ENCODE peak calls at places on chromosomes 5 and 9, in four cellular contexts. P, X, R and Y are unnamed samples. For H3K9me3, the result is how much of the 10 kb centered on the place peaks cover.

GRCh38 chr5:72291601-72292000 is 28.4 kb downstream of the MRPS27 start:
- DNase-seq in P (no peak), R (no peak), X (no peak), Y (no peak)

GRCh38 chr5:93277001-93277400 is 304.0 kb downstream of the NR2F1-AS1 start:
- DNase-seq in X (no peak), R (no peak), P (no peak), Y (no peak)

GRCh38 chr5:149379807-149380374 is 799 bp upstream of the IL17B start:
- DNase-seq in P (peak), X (no peak), R (no peak), Y (no peak)

GRCh38 chr5:42994285-42995151 is 45.6 kb downstream of the ANXA2R start:
- DNase-seq in P (peak), X (peak), R (peak), Y (peak)

GRCh38 chr9:69604568-69605219 is 67.5 kb downstream of the APBA1 start:
- DNase-seq in P (no peak), R (no peak), X (no peak), Y (no peak)

GRCh38 chr5:124104344-124104743 is 592.4 kb downstream of the CSNK1G3 start:
- DNase-seq in R (no peak), X (no peak), P (no peak), Y (no peak)

GRCh38 chr9:4563105-4563504 is 72.8 kb downstream of the SLC1A1 start:
- DNase-seq in X (no peak), P (no peak), R (no peak), Y (no peak)

GRCh38 chr5:11047051-11047450 is 286.0 kb upstream of the DAP start:
- DNase-seq in R (no peak), P (no peak), X (no peak), Y (no peak)

GRCh38 chr5:125120012-125120411 is 373.6 kb upstream of the ZNF608 start:
- DNase-seq in X (no peak), P (no peak), R (no peak), Y (no peak)

GRCh38 chr5:180870669-180871068 is 9.6 kb upstream of the ZFP62 start:
- DNase-seq in X (no peak), P (no peak), R (no peak), Y (no peak)

GRCh38 chr9:121399883-121400607 is 30.0 kb upstream of the STOM start:
- DNase-seq in P (no peak), X (no peak), R (peak), Y (no peak)

GRCh38 chr9:106897223-106897622 is 34.3 kb downstream of the ZNF462 start:
- DNase-seq in P (no peak), X (no peak), R (no peak), Y (no peak)

GRCh38 chr9:135887021-135887507 is 20.3 kb downstream of the CAMSAP1 start:
- DNase-seq in X (no peak), P (no peak), R (no peak), Y (peak)

GRCh38 chr9:81125446-81126092 is 563.8 kb downstream of the TLE1 start:
- DNase-seq in X (no peak), P (no peak), R (no peak), Y (no peak)

GRCh38 chr9:87464110-87464991 is 33.3 kb upstream of the DAPK1 start:
- DNase-seq in R (no peak), P (no peak), X (no peak), Y (no peak)

GRCh38 chr5:59536875-59537274 is 356.7 kb downstream of the PDE4D start:
- DNase-seq in P (no peak), R (no peak), X (no peak), Y (no peak)

GRCh38 chr5:139792218-139792617 is 3.4 kb upstream of the PSD2 start:
- DNase-seq in X (no peak), R (no peak), P (no peak), Y (no peak)

GRCh38 chr5:120538644-120539043 is 74.5 kb downstream of the PRR16 start:
- DNase-seq in P (no peak), X (no peak), R (no peak), Y (no peak)

GRCh38 chr5:152372875-152373274 is 32.2 kb downstream of the NMUR2 start:
- DNase-seq in P (no peak), X (no peak), R (no peak), Y (no peak)

GRCh38 chr5:9194509-9194908 is 351.4 kb downstream of the SEMA5A start:
- DNase-seq in R (no peak), P (no peak), X (no peak), Y (no peak)

GRCh38 chr9:134419684-134420076 is 93.4 kb downstream of the RXRA start:
- DNase-seq in P (no peak), X (no peak), R (no peak), Y (no peak)

GRCh38 chr9:112858625-112859147 is 32.0 kb downstream of the SLC46A2 start:
- DNase-seq in R (no peak), X (no peak), P (no peak), Y (no peak)

GRCh38 chr5:348726-349125 is 27.2 kb downstream of the AHRR start:
- DNase-seq in R (no peak), P (no peak), X (no peak), Y (no peak)

GRCh38 chr5:10625700-10626472 is 62.0 kb downstream of the ANKRD33B start:
- DNase-seq in X (no peak), P (no peak), R (no peak), Y (no peak)

GRCh38 chr5:68285857-68286611 is 70.5 kb downstream of the PIK3R1 start:
- DNase-seq in P (no peak), X (no peak), R (peak), Y (no peak)

GRCh38 chr5:150918613-150919012 is 13.8 kb upstream of the ZNF300 start:
- DNase-seq in P (no peak), X (no peak), R (no peak), Y (no peak)

GRCh38 chr5:172906436-172906835 is 52.8 kb upstream of the RPL26L1 start:
- DNase-seq in R (no peak), X (no peak), P (no peak), Y (no peak)

GRCh38 chr5:131767891-131768290 is 28.9 kb downstream of the FNIP1 start:
- DNase-seq in P (no peak), R (no peak), X (no peak), Y (no peak)
- H3K9me3 ChIP-seq in P (under half), R (under half), X (under half), Y (under half)

DNA sequence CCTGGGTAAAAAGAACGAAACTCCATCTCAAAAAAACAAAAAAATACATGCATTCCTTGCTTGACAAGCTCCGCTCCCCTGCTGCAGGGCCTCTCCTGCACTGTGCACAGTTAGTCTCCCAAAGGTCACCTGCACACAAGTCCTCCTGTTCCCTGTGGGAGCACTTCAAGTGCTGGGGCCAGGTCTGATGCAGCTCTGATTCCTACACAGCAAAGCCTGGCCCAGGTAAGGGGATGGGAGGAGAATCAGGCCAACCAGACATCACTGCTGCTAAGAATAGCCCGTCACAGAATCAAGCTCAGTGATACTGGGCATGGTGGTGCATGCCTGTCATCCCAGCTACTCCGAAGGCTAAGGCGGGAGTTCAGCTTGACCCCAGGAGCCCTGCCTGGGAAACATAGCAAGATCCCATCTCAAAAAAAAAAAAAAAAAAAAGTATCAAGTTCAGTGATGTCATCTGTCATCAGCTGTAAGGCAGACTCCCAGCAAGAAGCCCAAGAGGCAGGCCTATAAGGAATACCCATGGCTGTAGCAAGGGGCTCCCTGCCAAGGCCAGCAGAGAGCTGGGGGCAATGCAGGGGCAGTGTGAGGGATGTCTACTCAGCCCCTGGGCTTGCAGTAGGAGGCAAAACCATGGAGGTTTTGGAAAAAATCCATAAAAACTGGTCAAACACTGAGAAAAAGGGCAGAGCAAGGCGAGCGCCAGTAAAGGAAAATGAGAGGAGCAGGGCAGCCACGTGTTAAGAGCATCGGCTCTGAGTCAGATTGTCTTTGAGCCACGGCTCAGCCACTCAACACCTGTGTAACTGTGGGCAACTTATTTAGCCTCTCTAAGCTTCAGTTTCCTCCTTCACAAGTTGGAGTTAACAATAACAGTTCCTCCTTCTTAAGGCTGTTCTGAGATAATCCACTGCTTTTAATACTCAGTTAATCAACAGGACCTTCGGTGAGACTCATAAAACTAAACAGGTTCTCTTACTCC is 3.2 kb downstream of the TPM2 start:
- DNase-seq in X (no peak), R (no peak), P (no peak), Y (no peak)
- TF ChIP-seq POLR2A in X (no peak), R (no peak), P (no peak), Y (no peak)

DNA sequence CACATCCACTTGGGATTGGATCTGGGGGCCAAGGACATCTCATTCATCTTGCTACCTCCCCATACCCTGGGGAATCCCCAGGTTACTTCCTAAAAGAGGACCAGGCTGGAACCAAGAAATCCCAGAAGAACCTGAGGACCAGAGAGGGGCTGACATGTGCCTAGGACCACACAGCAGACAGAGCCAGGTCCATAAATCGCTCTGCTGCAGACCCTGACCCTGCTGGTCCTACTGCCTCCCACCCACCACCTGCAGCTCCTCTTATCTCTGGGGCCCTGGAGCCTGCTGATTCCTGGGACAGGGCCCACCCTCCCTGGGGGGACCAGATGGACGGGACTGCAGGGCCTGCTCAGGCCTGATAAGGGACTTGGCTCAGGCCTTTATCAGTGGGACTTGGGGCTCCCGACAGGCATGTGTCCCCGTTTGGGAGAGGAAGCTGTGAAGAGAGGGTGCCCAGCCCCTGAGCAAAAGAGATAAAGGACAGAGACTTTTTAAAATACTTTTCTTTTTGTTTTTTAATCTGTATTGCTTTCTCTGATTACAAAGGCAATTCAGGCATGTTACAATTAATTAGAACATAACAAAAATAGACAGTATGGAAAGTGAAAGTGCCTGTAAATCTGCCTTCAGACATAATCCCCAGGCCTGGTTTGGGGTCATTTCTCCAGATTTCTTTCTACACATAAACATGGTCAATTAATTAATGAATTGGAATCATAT is 101.3 kb upstream of the LARP1 start:
- DNase-seq in P (no peak), X (no peak), R (no peak), Y (no peak)
- H3K27ac ChIP-seq in P (peak), X (peak), R (peak), Y (peak)

GRCh38 chr9:19630762-19631161 is 158.1 kb downstream of the SLC24A2 start:
- DNase-seq in R (no peak), P (no peak), X (no peak), Y (no peak)
- H3K9me3 ChIP-seq in R (under half), P (under half), X (under half), Y (under half)

DNA sequence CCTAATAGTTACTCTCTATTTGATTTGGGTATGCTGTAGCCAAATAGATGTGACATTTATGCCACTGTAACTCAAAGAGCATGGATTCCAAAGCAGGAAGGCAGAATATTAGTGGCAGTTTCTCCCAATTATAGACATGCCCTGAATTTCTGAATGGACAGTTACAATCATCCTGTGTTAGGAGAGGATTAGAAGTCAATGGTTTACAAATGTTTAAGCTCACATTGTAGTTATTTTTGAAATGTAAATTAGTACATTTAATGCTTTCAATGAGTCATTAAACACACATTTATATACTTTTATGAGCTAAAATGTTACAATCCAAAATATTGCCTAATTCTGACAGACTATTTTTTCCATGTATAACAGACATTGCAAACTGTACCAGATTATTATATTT is 62.3 kb upstream of the CDH18 start:
- DNase-seq in P (no peak), X (no peak), R (no peak), Y (no peak)
- TF ChIP-seq POLR2A in P (no peak), X (no peak), R (no peak), Y (no peak)

GRCh38 chr9:98248737-98249474 is 6.5 kb downstream of the TBC1D2 start:
- DNase-seq in P (peak), R (no peak), X (no peak), Y (peak)
- H3K27ac ChIP-seq in P (no peak), R (no peak), X (no peak), Y (peak)